ENCODE peak calls at places on chromosomes 4 and X, in seven cellular contexts. A is RCC 7860; N is LoVo; X is endothelial cell; S is activated T-cell treated with anti-CD3 and anti-CD28 coated beads, Interleukin-2, amount 50 U/mL, for 72 hours; V is non-pigmented ciliary epithelial cell; O is KBM-7. Z is an unnamed sample.

GRCh38 chr4:182338731-182339130 is 95.5 kb downstream of the TENM3 start:
- DNase-seq in A (peak), N (no peak), X (no peak), S (no peak), V (no peak), O (no peak), Z (no peak)

GRCh38 chr4:92047209-92047877 is 256.4 kb upstream of the GRID2 start:
- DNase-seq in A (no peak), N (no peak), X (no peak), S (no peak), V (peak), O (no peak), Z (no peak)

GRCh38 chr4:184147858-184148799 is 69.5 kb downstream of the ENPP6 start:
- DNase-seq in A (no peak), N (no peak), X (no peak), S (no peak), V (no peak), O (no peak), Z (no peak)

GRCh38 chrX:70720721-70721120 is 187.8 kb downstream of the TEX11 start:
- DNase-seq in A (no peak), N (peak), X (no peak), S (no peak), V (no peak), O (no peak), Z (no peak)

GRCh38 chrX:35076061-35076460 is 133.5 kb downstream of the FAM47B start:
- DNase-seq in A (no peak), N (no peak), X (no peak), S (no peak), V (no peak), O (no peak), Z (no peak)

GRCh38 chr4:123826896-123827295 is 430.3 kb downstream of the SPRY1 start:
- DNase-seq in A (peak), N (no peak), X (no peak), S (no peak), V (peak), O (no peak), Z (no peak)

GRCh38 chr4:13656569-13656988 is 29.1 kb upstream of the BOD1L1 start:
- DNase-seq in A (peak), N (peak), X (peak), S (peak), V (peak), O (peak), Z (peak)

GRCh38 chrX:74525116-74525515 is 89.3 kb downstream of the RLIM start:
- DNase-seq in A (no peak), N (no peak), X (no peak), S (no peak), V (no peak), O (no peak), Z (no peak)

GRCh38 chr4:86496094-86497060 is 97.7 kb upstream of the PTPN13 start:
- DNase-seq in A (peak), N (peak), X (peak), S (peak), V (no peak), O (peak), Z (no peak)

GRCh38 chr4:129641179-129641578 is 545.2 kb downstream of the C4orf33 start:
- DNase-seq in A (peak), N (peak), X (peak), S (peak), V (peak), O (peak), Z (peak)

GRCh38 chr4:79211490-79211889 is 114.4 kb downstream of the NAA11 start:
- DNase-seq in A (no peak), N (no peak), X (no peak), S (no peak), V (no peak), O (peak), Z (no peak)

GRCh38 chr4:88366460-88366859 is 12.2 kb upstream of the HERC6 start:
- DNase-seq in A (no peak), N (no peak), X (no peak), S (no peak), V (no peak), O (no peak), Z (peak)

GRCh38 chr4:140213736-140214135 is 59.8 kb upstream of the MAML3 start:
- DNase-seq in A (no peak), N (peak), X (no peak), S (peak), V (no peak), O (no peak), Z (no peak)

GRCh38 chrX:153375571-153375970 is 25.6 kb downstream of the PNMA6E start:
- DNase-seq in A (no peak), N (no peak), X (no peak), S (no peak), V (no peak), O (no peak), Z (no peak)

GRCh38 chrX:53433651-53434639 is at the start of gene HSD17B10:
- DNase-seq in A (peak), N (peak), X (peak), S (peak), V (no peak), O (peak), Z (no peak)

GRCh38 chrX:19513383-19513782 is 1.9 kb downstream of the MAP3K15 start:
- DNase-seq in A (no peak), N (no peak), X (no peak), S (no peak), V (no peak), O (peak), Z (no peak)

GRCh38 chr4:78622253-78622979 is 70.8 kb downstream of the ANXA3 start:
- DNase-seq in A (peak), N (peak), X (no peak), S (no peak), V (peak), O (no peak), Z (no peak)

GRCh38 chrX:75609361-75609760 is 86.5 kb upstream of the ZDHHC15 start:
- DNase-seq in A (no peak), N (no peak), X (no peak), S (no peak), V (no peak), O (no peak), Z (no peak)

GRCh38 chr4:31160146-31160545 is 440.0 kb downstream of the PCDH7 start:
- DNase-seq in A (no peak), N (no peak), X (no peak), S (no peak), V (no peak), O (no peak), Z (no peak)